ENCODE peak calls at places on chromosomes 5 and 9, in five cellular contexts. W, B, N, G and A are unnamed samples. For H3K4me1 and H3K9me2, the result is how much of the 10 kb centered on the place peaks cover.

GRCh38 chr9:101446732-101447131 is 11.2 kb upstream of the ALDOB start:
- DNase-seq in W (no peak), B (no peak), N (no peak), G (no peak), A (no peak)

GRCh38 chr5:172931001-172931536 is 28.2 kb upstream of the RPL26L1 start:
- DNase-seq in W (peak), B (no peak), N (no peak), G (peak), A (peak)

GRCh38 chr5:7392401-7393024 is 3.4 kb upstream of the ADCY2 start:
- DNase-seq in W (peak), B (peak), N (peak), G (peak), A (peak)

GRCh38 chr5:34554656-34555055 is 101.5 kb upstream of the RAI14 start:
- DNase-seq in W (no peak), B (no peak), N (no peak), G (no peak), A (no peak)

GRCh38 chr5:58680503-58680902 is 97.6 kb downstream of the RAB3C start:
- DNase-seq in W (no peak), B (no peak), N (peak), G (no peak), A (no peak)

GRCh38 chr9:90344013-90344412 is 298.6 kb downstream of the DIRAS2 start:
- DNase-seq in W (peak), B (no peak), N (no peak), G (no peak), A (no peak)

GRCh38 chr9:111179577-111179976 is 141.3 kb upstream of the LPAR1 start:
- DNase-seq in W (no peak), B (no peak), N (no peak), G (no peak), A (no peak)

GRCh38 chr5:41848983-41849382 is 21.2 kb downstream of the OXCT1 start:
- DNase-seq in W (no peak), B (no peak), N (no peak), G (no peak), A (no peak)

GRCh38 chr5:95217881-95218280 is 67.0 kb downstream of the MCTP1 start:
- DNase-seq in W (no peak), B (no peak), N (no peak), G (no peak), A (no peak)

GRCh38 chr9:93265972-93266371 is 82.0 kb downstream of the WNK2 start:
- DNase-seq in W (no peak), B (no peak), N (no peak), G (no peak), A (no peak)

DNA sequence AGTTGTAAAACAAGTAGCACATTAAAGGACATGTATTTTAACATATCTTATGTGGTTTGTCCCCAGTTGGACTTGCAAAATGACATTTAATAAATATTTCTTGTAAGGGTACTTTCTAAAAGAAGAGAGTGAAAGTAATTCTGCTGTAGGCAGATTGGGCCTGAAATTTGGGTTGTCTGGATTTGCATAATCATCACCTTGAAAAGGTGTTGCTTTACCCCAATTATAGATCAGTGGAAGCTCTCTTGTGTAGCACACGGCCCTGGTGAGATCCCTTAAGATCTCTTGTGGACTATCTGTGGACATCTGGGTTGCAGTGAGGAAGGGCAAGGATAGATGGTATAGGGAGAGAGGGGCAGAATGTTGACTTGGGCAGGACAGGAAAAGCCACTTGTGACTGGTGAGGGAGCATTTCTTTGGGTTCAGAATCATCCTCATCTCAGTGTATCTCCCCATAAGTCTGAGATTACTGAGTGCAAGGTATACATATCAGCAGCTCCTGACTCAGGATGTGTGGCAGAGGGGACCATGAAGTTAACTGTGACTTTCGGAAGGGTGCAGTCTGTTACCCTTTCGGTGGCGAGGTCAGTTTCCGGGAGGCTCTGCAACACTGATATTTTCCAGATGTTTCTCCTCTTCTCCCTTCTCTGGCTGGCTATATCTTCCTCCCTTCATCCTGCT is 2.0 kb upstream of the TNFAIP8 start:
- DNase-seq in W (no peak), B (peak), N (no peak), G (peak), A (no peak)
- H3K4me1 ChIP-seq in W (under half), B (under half), N (half or more), G (half or more), A (under half)

GRCh38 chr9:32877639-32878217 is 94.4 kb downstream of the TMEM215 start:
- DNase-seq in W (no peak), B (no peak), N (no peak), G (peak), A (no peak)

GRCh38 chr9:32873546-32873945 is 90.2 kb downstream of the TMEM215 start:
- DNase-seq in W (peak), B (no peak), N (no peak), G (no peak), A (no peak)

GRCh38 chr9:32877103-32877502 is 93.8 kb downstream of the TMEM215 start:
- DNase-seq in W (peak), B (no peak), N (no peak), G (no peak), A (no peak)

GRCh38 chr9:32875242-32875641 is 91.9 kb downstream of the TMEM215 start:
- DNase-seq in W (peak), B (no peak), N (no peak), G (no peak), A (peak)

GRCh38 chr9:32875748-32876147 is 92.4 kb downstream of the TMEM215 start:
- DNase-seq in W (no peak), B (no peak), N (no peak), G (no peak), A (no peak)
- H3K9me2 ChIP-seq in W (under half), B (under half), N (under half), G (under half), A (under half)

GRCh38 chr5:169697518-169697890 is 60.4 kb downstream of the DOCK2 start:
- DNase-seq in W (no peak), B (no peak), N (no peak), G (no peak), A (no peak)

GRCh38 chr5:169697976-169698375 is 60.9 kb downstream of the DOCK2 start:
- DNase-seq in W (no peak), B (no peak), N (no peak), G (no peak), A (no peak)

GRCh38 chr5:169701910-169702451 is 64.9 kb downstream of the DOCK2 start:
- DNase-seq in W (peak), B (no peak), N (peak), G (peak), A (peak)

GRCh38 chr5:169702726-169703481 is 65.8 kb downstream of the DOCK2 start:
- DNase-seq in W (peak), B (no peak), N (no peak), G (peak), A (no peak)

DNA sequence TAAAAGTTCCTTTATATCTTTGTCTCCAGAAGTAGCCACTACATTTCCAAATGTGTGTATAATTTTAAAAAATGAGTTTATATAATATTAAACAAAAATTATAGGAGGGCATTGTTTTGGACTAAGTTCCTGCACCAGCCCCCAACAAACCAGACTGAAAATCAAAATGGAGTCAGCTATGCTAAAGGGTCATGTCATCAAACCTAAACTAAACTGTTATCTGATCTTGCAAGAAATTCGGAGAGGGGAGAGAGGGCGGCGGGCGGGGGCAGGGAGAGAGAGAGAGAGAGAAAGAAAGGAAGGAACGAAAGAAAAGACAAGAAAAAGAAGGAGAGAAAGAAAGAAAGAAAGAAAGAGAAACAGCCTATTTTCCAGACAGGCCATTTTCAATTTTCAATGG is 63.5 kb downstream of the DOCK2 start:
- DNase-seq in W (no peak), B (no peak), N (no peak), G (no peak), A (no peak)
- H3K4me2 ChIP-seq in W (no peak), B (no peak), N (no peak), G (no peak), A (no peak)

DNA sequence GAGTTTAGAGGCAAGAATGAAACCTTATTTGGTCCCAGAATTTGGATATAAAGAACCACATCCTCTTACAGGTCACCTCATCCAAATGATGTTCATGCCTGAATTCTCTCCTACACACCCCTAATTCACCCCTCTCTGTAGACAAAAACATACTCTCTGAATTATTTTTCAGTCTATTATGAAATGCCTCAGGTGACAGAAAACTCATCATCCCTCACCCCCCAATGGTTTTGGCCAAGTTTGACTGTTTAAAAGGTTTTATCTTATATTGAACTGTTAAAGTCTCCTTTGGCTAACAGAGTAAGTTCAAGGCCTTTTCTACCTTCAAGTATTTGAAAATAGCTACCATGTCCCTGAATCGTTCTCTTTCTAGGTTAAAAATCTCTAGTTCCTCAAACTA is 2.3 kb upstream of the CD180 start:
- DNase-seq in W (no peak), B (no peak), N (no peak), G (no peak), A (no peak)
- H3K4me1 ChIP-seq in W (under half), B (under half), N (under half), G (half or more), A (under half)

GRCh38 chr5:5941486-5941885 is 436.9 kb downstream of the MED10 start:
- DNase-seq in W (no peak), B (no peak), N (no peak), G (no peak), A (no peak)

DNA sequence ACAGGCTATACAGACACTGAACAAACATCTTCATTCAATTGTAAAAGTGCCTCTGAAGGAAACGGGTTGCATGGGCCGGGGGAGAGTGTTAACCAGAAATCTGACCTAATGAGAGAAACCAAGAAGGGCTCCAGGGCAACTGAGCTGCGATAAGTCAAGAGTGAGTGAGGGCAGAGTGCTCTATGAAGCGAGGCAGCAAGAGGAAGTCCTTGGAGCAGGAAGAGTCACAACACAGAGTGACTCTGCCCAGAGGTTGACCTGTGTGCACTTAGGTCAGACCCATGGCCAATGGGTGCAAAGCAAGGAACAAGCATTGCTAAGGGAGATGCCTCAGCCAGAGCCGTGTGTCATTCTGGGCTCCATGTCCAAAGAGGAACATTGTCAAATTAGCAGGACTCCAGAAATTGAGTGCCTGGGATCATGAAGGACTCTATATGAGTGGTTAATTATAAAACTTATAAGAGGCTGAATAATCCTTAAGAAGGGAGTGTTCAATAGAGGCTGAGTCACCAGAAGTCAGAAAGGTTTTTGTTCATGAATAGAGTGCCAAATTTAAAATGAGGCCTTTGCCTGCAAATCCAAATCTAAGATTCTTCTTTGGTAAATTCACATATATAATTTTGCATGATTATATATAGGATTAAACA is 438.5 kb downstream of the MED10 start:
- DNase-seq in W (no peak), B (no peak), N (no peak), G (no peak), A (peak)
- H3K9me2 ChIP-seq in W (under half), B (under half), N (under half), G (under half), A (under half)

DNA sequence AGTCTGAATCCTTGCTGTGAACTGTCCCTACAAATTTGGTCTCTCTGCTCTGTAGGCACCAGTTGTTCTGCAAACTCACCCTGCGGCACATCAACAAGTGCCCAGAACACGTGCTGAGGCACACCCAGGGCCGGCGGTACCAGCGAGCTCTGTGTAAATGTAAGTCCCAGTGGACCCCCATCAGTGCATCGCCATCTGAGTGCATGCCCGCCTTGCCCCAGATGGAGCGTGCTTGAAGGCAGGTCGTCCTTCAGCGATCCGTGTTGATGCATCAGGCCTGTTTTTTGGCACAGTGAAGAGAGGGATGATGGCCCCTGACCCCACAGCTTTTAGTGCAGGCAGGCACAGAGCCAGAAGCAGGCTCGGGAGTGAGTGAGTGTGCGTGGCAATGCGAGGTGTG is 1.3 kb downstream of the SURF2 start:
- DNase-seq in W (no peak), B (no peak), N (no peak), G (no peak), A (no peak)
- H3K4me2 ChIP-seq in W (no peak), B (peak), N (peak), G (peak), A (peak)

GRCh38 chr5:151066920-151067319 is 13.9 kb downstream of the TNIP1 start:
- DNase-seq in W (no peak), B (no peak), N (no peak), G (no peak), A (no peak)
- H3K4me1 ChIP-seq in W (under half), B (under half), N (under half), G (half or more), A (under half)

GRCh38 chr9:3007331-3007730 is 163.4 kb upstream of the PUM3 start:
- DNase-seq in W (no peak), B (no peak), N (no peak), G (no peak), A (no peak)

GRCh38 chr9:3004572-3004971 is 160.7 kb upstream of the PUM3 start:
- DNase-seq in W (no peak), B (peak), N (no peak), G (no peak), A (no peak)

GRCh38 chr9:3006917-3007316 is 163.0 kb upstream of the PUM3 start:
- DNase-seq in W (no peak), B (no peak), N (no peak), G (no peak), A (no peak)

GRCh38 chr9:3012245-3012644 is 168.3 kb upstream of the PUM3 start:
- DNase-seq in W (no peak), B (no peak), N (no peak), G (no peak), A (no peak)

GRCh38 chr9:3008091-3008490 is 164.2 kb upstream of the PUM3 start:
- DNase-seq in W (no peak), B (no peak), N (peak), G (no peak), A (peak)
- H3K9me2 ChIP-seq in W (under half), B (under half), N (under half), G (under half), A (under half)

DNA sequence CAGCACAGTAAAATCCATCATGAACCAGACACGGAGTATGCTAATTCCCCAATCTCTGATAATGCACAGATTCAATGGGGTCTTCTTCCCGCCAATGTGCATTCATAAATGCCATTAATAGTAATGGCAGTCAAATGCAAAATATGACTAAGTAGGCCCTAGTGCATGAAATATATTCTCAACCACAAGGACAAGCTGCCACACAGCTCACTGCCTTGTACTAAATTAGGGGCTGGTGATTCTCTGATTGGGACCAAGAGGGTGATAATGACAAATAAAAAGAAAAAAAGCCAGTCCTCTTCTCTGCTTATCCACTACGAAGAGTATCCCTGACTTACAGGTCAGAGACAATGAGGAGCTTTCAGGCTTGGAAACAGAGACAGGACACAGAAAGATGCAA is 148.3 kb downstream of the EBF1 start:
- DNase-seq in W (no peak), B (no peak), N (no peak), G (peak), A (no peak)
- H3K4me2 ChIP-seq in W (no peak), B (no peak), N (peak), G (peak), A (no peak)